ENCODE peak calls at places on chromosomes 2 and 18, in six cellular contexts. P is NCI-H1092, E is AG10803, Y is left lobe of liver, L is lower lobe of right lung, R is H54. Q is an unnamed sample.

GRCh38 chr2:200199576-200200263 is 106.8 kb upstream of the SPATS2L start:
- DNase-seq in P (no peak), E (no peak), Y (no peak), L (no peak), R (no peak), Q (no peak)

GRCh38 chr2:204718607-204719006 is 173.3 kb downstream of the PARD3B start:
- DNase-seq in P (no peak), E (no peak), Y (no peak), L (no peak), R (no peak), Q (no peak)

GRCh38 chr18:50240083-50240563 is 26.2 kb downstream of the CFAP53 start:
- DNase-seq in P (no peak), E (no peak), Y (no peak), L (no peak), R (no peak), Q (no peak)

GRCh38 chr2:64838817-64839216 is 150.4 kb upstream of the SLC1A4 start:
- DNase-seq in P (no peak), E (peak; percentile 96), Y (no peak), L (peak; percentile 60), R (peak; percentile 55), Q (peak; percentile 97)

GRCh38 chr2:127437781-127438726 is 19.8 kb downstream of the PROC start:
- DNase-seq in P (no peak), E (no peak), Y (peak; percentile 95), L (no peak), R (no peak), Q (no peak)

GRCh38 chr2:239326831-239327535 is 73.8 kb downstream of the HDAC4 start:
- DNase-seq in P (no peak), E (no peak), Y (peak; percentile 43), L (no peak), R (peak; percentile 30), Q (no peak)

GRCh38 chr18:55320399-55321255 is 267.4 kb downstream of the TCF4 start:
- DNase-seq in P (peak; percentile 24), E (peak; percentile 60), Y (no peak), L (no peak), R (no peak), Q (no peak)

GRCh38 chr2:229815342-229815741 is 101.0 kb upstream of the DNER start:
- DNase-seq in P (no peak), E (no peak), Y (no peak), L (no peak), R (no peak), Q (no peak)

GRCh38 chr2:112664689-112665088 is 18.9 kb downstream of the SLC20A1 start:
- DNase-seq in P (no peak), E (no peak), Y (no peak), L (no peak), R (no peak), Q (peak; percentile 41)